ENCODE peak calls at places on chromosome 1, in four cellular contexts. V is WERI-Rb-1, N is right lobe of liver, B is PC-3. G is an unnamed sample.

GRCh38 chr1:33624991-33625870 is 152.8 kb downstream of the ZSCAN20 start:
- DNase-seq in V (peak; percentile 36), N (no peak), B (no peak), G (no peak)

GRCh38 chr1:160360227-160360695 is 6.6 kb upstream of the NHLH1 start:
- DNase-seq in V (no peak), N (no peak), B (no peak), G (no peak)

GRCh38 chr1:6273380-6273891 is 12.5 kb upstream of the GPR153 start:
- DNase-seq in V (no peak), N (no peak), B (peak; percentile 69), G (peak; percentile 51)

GRCh38 chr1:227447531-227447990 is 115.8 kb upstream of the ZNF678 start:
- DNase-seq in V (no peak), N (no peak), B (peak; percentile 59), G (peak; percentile 69)

GRCh38 chr1:237340892-237341291 is 298.9 kb downstream of the RYR2 start:
- DNase-seq in V (no peak), N (no peak), B (no peak), G (no peak)

GRCh38 chr1:207791290-207791689 is 39.4 kb downstream of the CD46 start:
- DNase-seq in V (no peak), N (no peak), B (no peak), G (no peak)

GRCh38 chr1:22607154-22607553 is 29.3 kb upstream of the C1QA start:
- DNase-seq in V (no peak), N (no peak), B (no peak), G (no peak)

GRCh38 chr1:115529216-115529897 is 112.4 kb upstream of the VANGL1 start:
- DNase-seq in V (no peak), N (no peak), B (no peak), G (no peak)

GRCh38 chr1:54238353-54239040 is 38.5 kb downstream of the MRPL37 start:
- DNase-seq in V (no peak), N (no peak), B (no peak), G (no peak)

GRCh38 chr1:24091971-24092482 is 19.9 kb downstream of the MYOM3 start:
- DNase-seq in V (no peak), N (no peak), B (no peak), G (no peak)

GRCh38 chr1:98923667-98924066 is 81.0 kb downstream of the PLPPR5 start:
- DNase-seq in V (no peak), N (no peak), B (no peak), G (no peak)

GRCh38 chr1:83741348-83741747 is 257.6 kb downstream of the TTLL7 start:
- DNase-seq in V (no peak), N (no peak), B (no peak), G (no peak)

GRCh38 chr1:233445737-233446136 is 118.2 kb downstream of the MAP3K21 start:
- DNase-seq in V (no peak), N (no peak), B (no peak), G (no peak)

GRCh38 chr1:53270107-53270506 is 31.8 kb upstream of the MAGOH start:
- DNase-seq in V (peak; percentile 2), N (no peak), B (no peak), G (no peak)

GRCh38 chr1:94022471-94023189 is 98.3 kb downstream of the ABCA4 start:
- DNase-seq in V (no peak), N (no peak), B (peak; percentile 60), G (no peak)

GRCh38 chr1:209685835-209686234 is 10.6 kb downstream of the G0S2 start:
- DNase-seq in V (no peak), N (no peak), B (no peak), G (no peak)

GRCh38 chr1:50969611-50970507 is at the start of gene CDKN2C:
- DNase-seq in V (peak; percentile 90), N (peak; percentile 87), B (peak; percentile 93), G (peak; percentile 62)

GRCh38 chr1:10561497-10561896 is 86.7 kb downstream of the PEX14 start:
- DNase-seq in V (no peak), N (no peak), B (no peak), G (peak; percentile 30)

DNA sequence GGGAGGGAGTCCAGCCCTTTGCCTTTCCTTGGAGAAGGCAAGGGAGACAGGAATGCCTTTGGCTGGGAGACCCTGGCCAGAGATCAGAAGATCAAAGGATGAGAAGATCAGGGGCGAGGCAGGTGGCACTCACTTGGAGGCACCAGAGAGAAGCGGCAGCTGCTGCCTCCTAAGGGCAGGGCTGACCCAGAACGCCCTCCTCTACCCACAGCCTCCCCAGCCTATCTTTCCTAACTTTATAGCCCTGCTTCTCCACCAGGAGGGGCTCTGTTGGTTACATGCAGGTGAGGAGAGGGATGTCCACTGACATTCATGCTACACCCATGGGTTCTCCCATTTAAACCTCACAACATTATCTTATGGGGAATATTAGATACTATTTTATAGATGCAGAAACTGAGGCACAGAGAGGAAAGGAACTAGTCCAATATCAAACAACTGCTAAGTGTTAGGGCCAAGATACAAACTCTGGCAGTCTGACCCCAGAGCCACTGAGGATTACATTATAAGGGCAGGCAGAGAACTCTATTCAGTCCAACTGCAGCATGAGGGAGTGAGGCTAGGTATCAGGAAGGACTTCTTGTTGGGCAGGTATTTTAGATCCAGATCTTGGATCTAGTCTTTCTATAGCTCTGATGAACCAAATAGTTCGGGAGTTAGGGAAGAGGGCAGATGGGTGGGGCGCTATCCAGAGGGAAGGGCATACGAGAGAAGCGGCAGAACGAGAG is 19.9 kb downstream of the LGR6 start:
- DNase-seq in V (peak; percentile 95), N (no peak), B (peak; percentile 42), G (no peak)
- TF ChIP-seq CTCF in V (peak; percentile 92), N (no peak), B (peak; percentile 63), G (no peak)

GRCh38 chr1:2255047-2255419 is 26.9 kb downstream of the SKI start:
- DNase-seq in V (no peak), N (no peak), B (no peak), G (no peak)
- H3K27ac ChIP-seq in V (no peak overlapping the region), N (no peak overlapping the region), B (peak overlapping the region; percentile 8), G (peak overlapping the region; percentile 91)

DNA sequence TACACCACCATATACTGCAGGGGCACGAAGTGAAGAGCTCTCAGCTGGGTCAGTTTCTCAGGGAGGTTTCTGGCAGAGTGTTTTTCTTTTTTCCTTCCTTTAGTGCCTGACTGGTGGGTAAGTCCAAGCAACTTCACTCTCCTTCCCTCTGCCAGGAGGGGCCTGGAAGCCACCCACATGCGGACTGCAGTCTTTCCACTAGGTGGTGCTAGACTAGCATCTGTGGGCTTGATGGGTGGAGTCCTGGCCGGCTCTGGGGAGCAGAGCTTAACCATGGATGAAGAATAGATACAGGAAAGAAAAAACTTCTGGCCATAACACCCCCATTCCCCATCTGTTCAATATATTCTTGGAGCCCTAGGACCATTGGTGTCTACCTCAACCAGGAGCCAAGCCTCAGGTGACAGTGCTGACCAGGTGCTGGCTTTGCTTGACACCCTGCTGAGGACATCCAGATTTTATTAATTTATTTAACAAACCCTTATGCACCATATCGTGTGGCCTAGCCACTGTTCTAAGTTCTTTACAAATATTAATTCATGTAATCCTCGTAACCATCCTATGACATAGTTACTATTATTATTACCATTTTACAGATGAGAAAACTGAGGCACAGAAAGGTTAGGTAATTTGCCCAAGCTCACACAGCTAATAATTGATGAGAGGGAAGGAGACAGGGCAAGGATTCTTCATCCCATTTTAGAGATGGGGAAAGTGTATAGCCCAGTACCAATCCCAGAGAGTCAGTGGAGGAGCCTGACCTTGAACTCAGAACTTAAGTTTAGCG is 126.7 kb upstream of the CSF3R start:
- DNase-seq in V (peak; percentile 92), N (peak; percentile 61), B (peak; percentile 83), G (peak; percentile 65)
- TF ChIP-seq CTCF in V (peak; percentile 94), N (peak; percentile 85), B (peak; percentile 92), G (peak; percentile 49)

GRCh38 chr1:57156907-57157306 is 191.1 kb upstream of the C8B start:
- DNase-seq in V (no peak), N (no peak), B (no peak), G (no peak)
- H3K27ac ChIP-seq in V (no peak overlapping the region), N (no peak overlapping the region), B (no peak overlapping the region), G (no peak overlapping the region)

G was measured in RWPE1.